ENCODE peak calls at places on chromosome 22, in seven cellular contexts. Z, T, Y, R, O, E and N are unnamed samples.

GRCh38 chr22:49021926-49022815 is 805.5 kb downstream of the BRD1 start:
- DNase-seq in T (no peak), R (no peak), E (no peak), Y (no peak), Z (no peak), O (no peak), N (no peak)

GRCh38 chr22:21759133-21759532 is 23.5 kb upstream of the YPEL1 start:
- DNase-seq in Z (no peak), R (no peak), O (no peak), Y (no peak), T (no peak), E (no peak), N (no peak)

GRCh38 chr22:50507421-50507990 is at the start of gene LMF2:
- DNase-seq in Z (peak; percentile 90), Y (peak; percentile 93), T (peak; percentile 93), O (peak; percentile 94), R (no peak), E (peak; percentile 94), N (no peak)

GRCh38 chr22:36294801-36295200 is 41.9 kb downstream of the APOL1 start:
- DNase-seq in O (no peak), R (no peak), E (no peak), Y (no peak), Z (no peak), T (no peak), N (no peak)

GRCh38 chr22:41469218-41469851 is 418 bp downstream of the ACO2 start:
- DNase-seq in R (no peak), T (peak; percentile 25), Y (no peak), O (peak; percentile 82), Z (peak; percentile 42), E (no peak), N (peak; percentile 21)

GRCh38 chr22:49205401-49205800 is 622.3 kb downstream of the BRD1 start:
- DNase-seq in R (no peak), Z (no peak), O (no peak), Y (no peak), E (no peak), T (no peak), N (no peak)

GRCh38 chr22:48241658-48242057 is 1479.2 kb downstream of the TBC1D22A start:
- DNase-seq in O (no peak), R (no peak), T (no peak), Z (no peak), E (no peak), Y (no peak), N (no peak)

GRCh38 chr22:21443735-21444421 is 23.3 kb upstream of the TMEM191C start:
- DNase-seq in E (no peak), R (no peak), O (no peak), T (no peak), Y (no peak), Z (peak; percentile 6), N (no peak)

GRCh38 chr22:49672013-49672516 is 155.6 kb downstream of the BRD1 start:
- DNase-seq in T (no peak), E (no peak), Y (no peak), O (no peak), Z (no peak), R (no peak), N (no peak)

GRCh38 chr22:36373258-36373579 is 14.5 kb downstream of the MYH9 start:
- DNase-seq in E (no peak), T (no peak), O (no peak), Y (no peak), R (no peak), Z (peak; percentile 52), N (no peak)

GRCh38 chr22:41576877-41577276 is 12.8 kb downstream of the PMM1 start:
- DNase-seq in O (peak; percentile 56), Y (no peak), Z (peak; percentile 46), R (no peak), E (peak; percentile 78), T (no peak), N (peak; percentile 44)

GRCh38 chr22:39518124-39518786 is 2.1 kb upstream of the ATF4 start:
- DNase-seq in Y (no peak), Z (no peak), T (no peak), E (no peak), O (no peak), R (no peak), N (no peak)

GRCh38 chr22:39319284-39320170 is at the start of gene RPL3:
- DNase-seq in Y (peak; percentile 83), Z (peak; percentile 96), T (peak; percentile 98), E (peak; percentile 97), O (peak; percentile 98), R (peak; percentile 91), N (peak; percentile 99)

GRCh38 chr22:45768490-45768889 is 96.9 kb downstream of the ATXN10 start:
- DNase-seq in Y (no peak), E (no peak), T (no peak), O (no peak), Z (no peak), R (no peak), N (no peak)

GRCh38 chr22:17569971-17570511 is 6.7 kb downstream of the SLC25A18 start:
- DNase-seq in Z (peak; percentile 27), T (no peak), E (no peak), R (no peak), O (no peak), Y (peak; percentile 11), N (no peak)

GRCh38 chr22:16789860-16790493 is 35.2 kb downstream of the XKR3 start:
- DNase-seq in O (no peak), R (no peak), E (no peak), Z (no peak), T (no peak), Y (no peak), N (no peak)

GRCh38 chr22:19291580-19292261 is at the start of gene CLTCL1:
- DNase-seq in O (peak; percentile 83), E (peak; percentile 100), R (no peak), Y (no peak), Z (peak; percentile 88), T (peak; percentile 61), N (peak; percentile 49)

GRCh38 chr22:22410121-22410520 is 98.4 kb downstream of the ZNF280B start:
- DNase-seq in Z (no peak), R (no peak), Y (no peak), T (no peak), O (peak; percentile 43), E (no peak), N (peak; percentile 26)

GRCh38 chr22:48254311-48254873 is 1491.9 kb downstream of the TBC1D22A start:
- DNase-seq in R (no peak), T (no peak), Y (no peak), Z (no peak), O (peak; percentile 43), E (no peak), N (no peak)

GRCh38 chr22:41532908-41533825 is 11.1 kb downstream of the POLR3H start:
- DNase-seq in R (no peak), T (peak; percentile 54), Z (peak; percentile 81), E (peak; percentile 76), Y (no peak), O (peak; percentile 80), N (no peak)

GRCh38 chr22:33038131-33038772 is 19.9 kb downstream of the SYN3 start:
- DNase-seq in Z (no peak), O (no peak), T (no peak), R (no peak), E (no peak), Y (no peak), N (no peak)

GRCh38 chr22:50206599-50206998 is 5.8 kb downstream of the SELENOO start:
- DNase-seq in T (no peak), O (no peak), Y (no peak), Z (peak; percentile 76), R (no peak), E (peak; percentile 64), N (no peak)

GRCh38 chr22:45496451-45496941 is 6.2 kb upstream of the FBLN1 start:
- DNase-seq in E (no peak), Y (no peak), T (no peak), Z (peak; percentile 52), O (no peak), R (no peak), N (no peak)

GRCh38 chr22:19625331-19626041 is 88.8 kb upstream of the SEPTIN5 start:
- DNase-seq in E (no peak), Z (no peak), R (no peak), Y (no peak), O (no peak), T (no peak), N (no peak)

GRCh38 chr22:46196268-46196667 is 45.9 kb downstream of the PPARA start:
- DNase-seq in O (peak; percentile 63), Y (no peak), R (no peak), T (no peak), E (no peak), Z (peak; percentile 54), N (no peak)

GRCh38 chr22:42662114-42663021 is 13.2 kb upstream of the CYB5R3 start:
- DNase-seq in T (peak; percentile 79), Y (no peak), E (peak; percentile 90), R (no peak), Z (peak; percentile 89), O (peak; percentile 91), N (no peak)

GRCh38 chr22:21568207-21569075 is 927 bp downstream of the UBE2L3 start:
- DNase-seq in Y (no peak), R (no peak), E (no peak), Z (no peak), O (peak; percentile 54), T (peak; percentile 9), N (no peak)